ENCODE peak calls at places on chromosomes 13 and 19, in four cellular contexts. One of them, this sample, is unnamed.

GRCh38 chr19:2167896-2168618 is 4.3 kb downstream of the DOT1L start:
- DNase-seq in B cell: peak; percentile 88
- DNase-seq in adrenal gland: peak; percentile 74
- DNase-seq in ovary: peak; percentile 53
- DNase-seq in this sample: peak; percentile 65

GRCh38 chr13:45691251-45691650 is 10.9 kb upstream of the CBY2 start:
- DNase-seq in adrenal gland: no peak
- DNase-seq in B cell: no peak
- DNase-seq in ovary: no peak
- DNase-seq in this sample: no peak

GRCh38 chr13:82976499-82976898 is 905.8 kb downstream of the SLITRK1 start:
- DNase-seq in adrenal gland: no peak
- DNase-seq in ovary: no peak
- DNase-seq in B cell: no peak
- DNase-seq in this sample: no peak

GRCh38 chr19:29666634-29667389 is 1.6 kb downstream of the PLEKHF1 start:
- DNase-seq in ovary: peak; percentile 84
- DNase-seq in B cell: no peak
- DNase-seq in adrenal gland: peak; percentile 78
- DNase-seq in this sample: peak; percentile 80

GRCh38 chr13:27043013-27043412 is 128.6 kb downstream of the USP12 start:
- DNase-seq in B cell: no peak
- DNase-seq in adrenal gland: peak; percentile 46
- DNase-seq in ovary: no peak
- DNase-seq in this sample: peak; percentile 77

GRCh38 chr19:16160445-16160942 is 12.8 kb downstream of the CIB3 start:
- DNase-seq in B cell: no peak
- DNase-seq in ovary: no peak
- DNase-seq in adrenal gland: no peak
- DNase-seq in this sample: no peak

GRCh38 chr13:110119943-110120905 is 186.7 kb downstream of the COL4A1 start:
- DNase-seq in adrenal gland: no peak
- DNase-seq in B cell: no peak
- DNase-seq in ovary: no peak
- DNase-seq in this sample: no peak

GRCh38 chr19:47036233-47036651 is 12.2 kb downstream of the TMEM160 start:
- DNase-seq in B cell: no peak
- DNase-seq in adrenal gland: no peak
- DNase-seq in ovary: no peak
- DNase-seq in this sample: no peak

GRCh38 chr19:39390759-39391592 is at the start of the genes MED29 and PAF1:
- DNase-seq in B cell: peak; percentile 96
- DNase-seq in ovary: peak; percentile 98
- DNase-seq in adrenal gland: peak; percentile 99
- DNase-seq in this sample: peak; percentile 100

GRCh38 chr13:102770435-102770834 is 3.2 kb downstream of the TEX30 start:
- DNase-seq in ovary: no peak
- DNase-seq in adrenal gland: no peak
- DNase-seq in B cell: no peak
- DNase-seq in this sample: no peak

GRCh38 chr13:111474136-111475002 is 153.9 kb downstream of the TEX29 start:
- DNase-seq in ovary: no peak
- DNase-seq in adrenal gland: no peak
- DNase-seq in B cell: peak; percentile 16
- DNase-seq in this sample: peak; percentile 57

GRCh38 chr13:96179309-96179708 is 89.4 kb downstream of the HS6ST3 start:
- DNase-seq in ovary: no peak
- DNase-seq in B cell: no peak
- DNase-seq in adrenal gland: no peak
- DNase-seq in this sample: no peak

GRCh38 chr13:111664696-111665095 is 344.3 kb downstream of the TEX29 start:
- DNase-seq in adrenal gland: no peak
- DNase-seq in B cell: no peak
- DNase-seq in ovary: no peak
- DNase-seq in this sample: no peak

GRCh38 chr13:109312399-109312798 is 474.0 kb downstream of the IRS2 start:
- DNase-seq in B cell: no peak
- DNase-seq in ovary: no peak
- DNase-seq in adrenal gland: no peak
- DNase-seq in this sample: no peak

GRCh38 chr13:32228330-32229041 is 86.7 kb downstream of the ZAR1L start:
- DNase-seq in B cell: no peak
- DNase-seq in ovary: no peak
- DNase-seq in adrenal gland: no peak
- DNase-seq in this sample: peak; percentile 78

GRCh38 chr19:36060430-36060829 is 5.7 kb downstream of the WDR62 start:
- DNase-seq in B cell: peak; percentile 26
- DNase-seq in adrenal gland: peak; percentile 57
- DNase-seq in ovary: no peak
- DNase-seq in this sample: peak; percentile 88

GRCh38 chr13:51451467-51452390 is 1.1 kb downstream of the INTS6 start:
- DNase-seq in ovary: peak; percentile 74
- DNase-seq in adrenal gland: peak; percentile 82
- DNase-seq in B cell: peak; percentile 88
- DNase-seq in this sample: peak; percentile 85

GRCh38 chr13:83984793-83985192 is 102.5 kb upstream of the SLITRK1 start:
- DNase-seq in ovary: no peak
- DNase-seq in B cell: no peak
- DNase-seq in adrenal gland: no peak
- DNase-seq in this sample: no peak

GRCh38 chr13:100214886-100215285 is 126.0 kb downstream of the PCCA start:
- DNase-seq in B cell: no peak
- DNase-seq in adrenal gland: no peak
- DNase-seq in ovary: no peak
- DNase-seq in this sample: peak; percentile 35

GRCh38 chr13:98484289-98485219 is 92.4 kb downstream of the STK24 start:
- DNase-seq in ovary: peak; percentile 64
- DNase-seq in B cell: no peak
- DNase-seq in adrenal gland: peak; percentile 94
- DNase-seq in this sample: peak; percentile 78

GRCh38 chr13:102399791-102400618 is 1.8 kb downstream of the FGF14 start:
- DNase-seq in B cell: peak; percentile 24
- DNase-seq in ovary: no peak
- DNase-seq in adrenal gland: no peak
- DNase-seq in this sample: no peak

GRCh38 chr19:8466018-8466417 is 21.2 kb downstream of the HNRNPM start:
- DNase-seq in adrenal gland: no peak
- DNase-seq in B cell: no peak
- DNase-seq in ovary: no peak
- DNase-seq in this sample: no peak

GRCh38 chr13:51637852-51638496 is 53.7 kb downstream of the WDFY2 start:
- DNase-seq in adrenal gland: no peak
- DNase-seq in ovary: no peak
- DNase-seq in B cell: no peak
- DNase-seq in this sample: no peak

GRCh38 chr19:47813304-47813994 is 8.3 kb upstream of the CRX start:
- DNase-seq in B cell: peak; percentile 69
- DNase-seq in ovary: peak; percentile 41
- DNase-seq in adrenal gland: peak; percentile 79
- DNase-seq in this sample: peak; percentile 36

GRCh38 chr13:44815507-44816074 is 173.7 kb downstream of the NUFIP1 start:
- DNase-seq in B cell: no peak
- DNase-seq in adrenal gland: peak; percentile 85
- DNase-seq in ovary: peak; percentile 66
- DNase-seq in this sample: peak; percentile 88

GRCh38 chr19:12513531-12514061 is 29.0 kb upstream of the ZNF709 start:
- DNase-seq in adrenal gland: peak; percentile 24
- DNase-seq in ovary: no peak
- DNase-seq in B cell: no peak
- DNase-seq in this sample: no peak

GRCh38 chr13:29664591-29664990 is 69.1 kb upstream of the SLC7A1 start:
- DNase-seq in ovary: no peak
- DNase-seq in B cell: no peak
- DNase-seq in adrenal gland: no peak
- DNase-seq in this sample: no peak

This sample was measured in lung microvascular endothelial cell.